ENCODE peak calls at places on chromosome 16, in eight cellular contexts. Y is epithelial cell of esophagus, V is stomach, I is pancreas, L is fibroblast of mammary gland, K is uterus, N is fibroblast of pulmonary artery, M is choroid plexus epithelial cell. D is an unnamed sample.
A peak's percentile ranks its signal among the peaks of the same experiment; 100 is the strongest.

GRCh38 chr16:14576069-14576468 is 54.0 kb downstream of the PARN start:
- DNase-seq in I (no peak), M (no peak), Y (no peak), K (no peak), V (no peak), N (no peak), L (no peak), D (no peak)

GRCh38 chr16:12764813-12765212 is 38.9 kb downstream of the CPPED1 start:
- DNase-seq in K (no peak), M (no peak), Y (no peak), I (no peak), N (no peak), L (no peak), V (no peak), D (no peak)

GRCh38 chr16:1181715-1182671 is 29.1 kb downstream of the CACNA1H start:
- DNase-seq in N (peak; percentile 77), L (peak; percentile 51), Y (no peak), M (peak; percentile 96), I (no peak), K (peak; percentile 91), V (peak; percentile 60), D (peak; percentile 83)

GRCh38 chr16:51994597-51994996 is 552.3 kb downstream of the TOX3 start:
- DNase-seq in K (no peak), I (peak; percentile 85), Y (peak; percentile 99), M (no peak), V (peak; percentile 92), L (peak; percentile 5), N (no peak), D (no peak)

GRCh38 chr16:27181020-27181419 is 22.3 kb upstream of the KDM8 start:
- DNase-seq in V (no peak), K (no peak), Y (no peak), N (no peak), M (no peak), I (no peak), L (no peak), D (no peak)

GRCh38 chr16:66984902-66985311 is 3.5 kb upstream of the CES4A start:
- DNase-seq in N (no peak), Y (no peak), M (no peak), I (no peak), L (no peak), V (no peak), K (no peak), D (no peak)

GRCh38 chr16:10172848-10173655 is 9.2 kb downstream of the GRIN2A start:
- DNase-seq in V (no peak), Y (no peak), N (no peak), I (no peak), M (no peak), K (no peak), L (peak; percentile 83), D (no peak)

GRCh38 chr16:47565454-47565853 is 104.3 kb downstream of the PHKB start:
- DNase-seq in V (no peak), Y (peak; percentile 79), N (peak; percentile 82), L (peak; percentile 81), M (peak; percentile 70), K (no peak), I (no peak), D (no peak)

GRCh38 chr16:71895679-71896385 is 501 bp downstream of the IST1 start:
- DNase-seq in N (peak; percentile 50), L (peak; percentile 45), Y (peak; percentile 52), V (peak; percentile 37), K (no peak), M (peak; percentile 67), I (peak; percentile 80), D (peak; percentile 57)

GRCh38 chr16:46650224-46650623 is 29.0 kb upstream of the SHCBP1 start:
- DNase-seq in K (peak; percentile 28), L (peak; percentile 97), Y (no peak), I (no peak), V (no peak), N (peak; percentile 39), M (peak; percentile 16), D (no peak)

DNA sequence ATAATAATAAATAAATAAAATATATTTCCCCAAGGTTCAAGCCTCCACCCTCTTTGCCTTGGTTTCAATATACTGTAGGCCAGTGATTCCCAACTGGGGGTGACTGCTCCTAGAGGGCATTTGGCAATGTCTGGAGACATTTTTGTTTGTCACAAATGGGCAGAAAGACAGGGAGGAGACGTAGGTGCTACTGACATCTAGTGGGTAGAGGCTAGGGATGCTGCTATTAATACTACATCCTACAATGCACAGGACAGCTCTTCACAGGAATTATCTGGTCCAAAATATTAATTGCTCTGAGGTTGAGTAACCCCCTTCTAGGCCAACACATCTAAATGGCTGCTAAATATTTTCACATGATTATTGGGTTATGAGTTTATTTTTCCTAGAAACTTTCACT is 12.8 kb upstream of the PRR14 start:
- DNase-seq in Y (peak; percentile 72), L (peak; percentile 68), N (peak; percentile 67), I (no peak), K (no peak), M (peak; percentile 71), V (no peak), D (no peak)
- TF ChIP-seq CTCF in Y (peak; percentile 74), L (peak; percentile 69), N (peak; percentile 67), I (no peak), K (peak; percentile 5), M (peak; percentile 74), V (peak; percentile 11), D (peak; percentile 43)

GRCh38 chr16:72961863-72962262 is 86.1 kb downstream of the ZFHX3 start:
- DNase-seq in I (no peak), V (no peak), Y (no peak), M (no peak), K (no peak), L (no peak), N (no peak), D (no peak)
- TF ChIP-seq CTCF in I (no peak), V (no peak), Y (no peak), M (no peak), K (no peak), L (no peak), N (no peak), D (no peak)

GRCh38 chr16:17358846-17359245 is 111.9 kb downstream of the XYLT1 start:
- DNase-seq in K (no peak), L (peak; percentile 51), V (no peak), N (no peak), I (no peak), Y (no peak), M (peak; percentile 7), D (no peak)

GRCh38 chr16:17360810-17361209 is 110.0 kb downstream of the XYLT1 start:
- DNase-seq in N (no peak), V (no peak), M (no peak), Y (no peak), I (no peak), K (no peak), L (no peak), D (no peak)

GRCh38 chr16:17357302-17358062 is 113.3 kb downstream of the XYLT1 start:
- DNase-seq in M (no peak), N (no peak), V (no peak), I (no peak), K (no peak), L (no peak), Y (no peak), D (no peak)

GRCh38 chr16:17358350-17358749 is 112.4 kb downstream of the XYLT1 start:
- DNase-seq in N (no peak), I (no peak), L (no peak), Y (no peak), M (no peak), K (no peak), V (no peak), D (no peak)

DNA sequence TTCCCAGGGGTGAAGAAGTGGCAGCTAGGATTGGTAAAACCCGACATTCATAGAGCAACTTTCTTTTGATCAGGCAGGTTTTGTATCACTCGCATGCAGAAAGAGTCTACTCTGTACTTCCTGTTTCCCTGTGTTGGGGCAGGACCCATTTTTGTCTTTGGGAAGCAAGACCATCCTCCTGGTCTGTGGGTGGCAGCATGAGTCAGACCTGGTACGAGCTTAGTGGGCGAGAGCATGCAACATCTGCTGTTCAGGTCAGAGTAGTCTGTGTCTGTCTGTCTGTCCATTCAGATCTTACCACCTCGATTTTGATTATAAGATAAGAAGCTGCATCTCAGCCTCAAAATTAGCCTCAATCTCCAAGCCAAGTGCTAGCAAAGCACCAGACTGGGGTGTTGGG is 111.0 kb downstream of the XYLT1 start:
- DNase-seq in V (no peak), N (no peak), L (peak; percentile 85), K (no peak), I (no peak), M (no peak), Y (no peak), D (no peak)
- TF ChIP-seq CTCF in V (no peak), N (no peak), L (no peak), K (no peak), I (no peak), M (no peak), Y (no peak), D (no peak)

GRCh38 chr16:21275529-21275928 is 2.6 kb downstream of the CRYM start:
- DNase-seq in I (no peak), V (no peak), L (no peak), K (no peak), M (no peak), N (no peak), Y (no peak), D (no peak)

GRCh38 chr16:21277045-21277926 is 804 bp downstream of the CRYM start:
- DNase-seq in N (no peak), L (no peak), Y (no peak), M (no peak), V (no peak), I (no peak), K (no peak), D (no peak)

GRCh38 chr16:21272253-21272652 is 5.8 kb downstream of the CRYM start:
- DNase-seq in V (no peak), N (no peak), L (no peak), Y (no peak), K (no peak), M (no peak), I (no peak), D (no peak)

GRCh38 chr16:21276090-21276489 is 2.0 kb downstream of the CRYM start:
- DNase-seq in L (no peak), K (no peak), M (no peak), V (no peak), I (no peak), N (no peak), Y (no peak), D (no peak)

DNA sequence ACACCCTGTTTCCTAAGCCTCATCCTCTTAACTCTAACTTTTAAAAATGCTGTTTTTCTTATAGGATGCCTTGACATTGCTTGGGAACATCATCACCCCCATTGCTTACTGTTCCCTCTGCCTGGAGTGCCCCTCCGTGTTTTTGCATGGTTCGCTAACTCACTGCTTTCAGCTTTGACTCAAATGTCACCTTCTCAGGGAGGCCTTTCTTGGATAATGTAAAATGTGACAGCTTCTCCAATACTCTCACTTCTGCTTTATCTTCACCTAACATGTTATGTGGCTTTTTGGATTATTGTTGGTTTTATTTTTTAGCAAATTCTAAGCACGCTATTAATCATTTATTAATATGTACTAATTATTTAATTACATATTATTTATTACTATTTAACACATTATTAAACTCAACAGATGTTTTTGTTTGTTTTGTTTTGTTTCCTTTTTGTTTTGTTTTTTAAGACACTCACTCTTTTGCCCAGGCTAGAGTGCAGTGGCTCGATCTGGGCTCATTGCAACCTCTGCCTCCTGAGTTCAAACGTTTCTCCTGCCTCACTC is 3.8 kb downstream of the CRYM start:
- DNase-seq in N (no peak), V (no peak), L (no peak), M (no peak), Y (no peak), I (no peak), K (no peak), D (no peak)
- TF ChIP-seq CTCF in N (no peak), V (no peak), L (no peak), M (no peak), Y (no peak), I (no peak), K (no peak), D (no peak)

GRCh38 chr16:53495325-53495724 is 7.7 kb downstream of the AKTIP start:
- DNase-seq in L (no peak), K (no peak), V (no peak), N (no peak), I (no peak), Y (no peak), M (no peak), D (no peak)
- TF ChIP-seq CTCF in L (no peak), K (no peak), V (no peak), N (no peak), I (no peak), Y (peak; percentile 11), M (peak; percentile 34), D (no peak)

D was measured in nephron progenitor cell.